ENCODE peak calls at places on chromosomes 2 and 18, in seven cellular contexts. One of them, this sample, is unnamed.

GRCh38 chr2:190979906-190980629 is 33.9 kb downstream of the STAT1 start:
- DNase-seq in MM.1S: no peak
- DNase-seq in adipocyte: peak; percentile 45
- DNase-seq in hepatocyte: peak; percentile 88
- DNase-seq in cardiac muscle cell: peak; percentile 93
- DNase-seq in breast epithelium: peak; percentile 58
- DNase-seq in ovary: peak; percentile 84
- DNase-seq in this sample: no peak

GRCh38 chr2:212712991-212713390 is 174.4 kb upstream of the ERBB4 start:
- DNase-seq in MM.1S: no peak
- DNase-seq in adipocyte: peak; percentile 35
- DNase-seq in hepatocyte: no peak
- DNase-seq in cardiac muscle cell: no peak
- DNase-seq in breast epithelium: no peak
- DNase-seq in ovary: no peak
- DNase-seq in this sample: no peak

GRCh38 chr18:8366070-8366469 is 243.2 kb upstream of the RAB12 start:
- DNase-seq in MM.1S: no peak
- DNase-seq in adipocyte: no peak
- DNase-seq in hepatocyte: no peak
- DNase-seq in cardiac muscle cell: no peak
- DNase-seq in breast epithelium: no peak
- DNase-seq in ovary: no peak
- DNase-seq in this sample: no peak

GRCh38 chr2:195395351-195395750 is 261.7 kb upstream of the SLC39A10 start:
- DNase-seq in MM.1S: no peak
- DNase-seq in adipocyte: peak; percentile 70
- DNase-seq in hepatocyte: no peak
- DNase-seq in cardiac muscle cell: peak; percentile 62
- DNase-seq in breast epithelium: no peak
- DNase-seq in ovary: no peak
- DNase-seq in this sample: no peak

GRCh38 chr18:55401275-55401620 is 186.7 kb downstream of the TCF4 start:
- DNase-seq in MM.1S: no peak
- DNase-seq in adipocyte: no peak
- DNase-seq in hepatocyte: no peak
- DNase-seq in cardiac muscle cell: peak; percentile 40
- DNase-seq in breast epithelium: no peak
- DNase-seq in ovary: no peak
- DNase-seq in this sample: no peak

GRCh38 chr18:46474487-46475366 is 182.3 kb downstream of the LOXHD1 start:
- DNase-seq in MM.1S: peak; percentile 83
- DNase-seq in adipocyte: no peak
- DNase-seq in hepatocyte: no peak
- DNase-seq in cardiac muscle cell: no peak
- DNase-seq in breast epithelium: no peak
- DNase-seq in ovary: no peak
- DNase-seq in this sample: no peak

GRCh38 chr2:235043762-235044500 is 92.1 kb downstream of the SH3BP4 start:
- DNase-seq in MM.1S: no peak
- DNase-seq in adipocyte: no peak
- DNase-seq in hepatocyte: no peak
- DNase-seq in cardiac muscle cell: no peak
- DNase-seq in breast epithelium: no peak
- DNase-seq in ovary: no peak
- DNase-seq in this sample: no peak

GRCh38 chr2:10452334-10452733 is 4.2 kb upstream of the ODC1 start:
- DNase-seq in MM.1S: no peak
- DNase-seq in adipocyte: peak; percentile 55
- DNase-seq in hepatocyte: peak; percentile 63
- DNase-seq in cardiac muscle cell: peak; percentile 73
- DNase-seq in breast epithelium: peak; percentile 52
- DNase-seq in ovary: no peak
- DNase-seq in this sample: no peak

GRCh38 chr2:199085201-199085750 is 372.5 kb downstream of the SATB2 start:
- DNase-seq in MM.1S: no peak
- DNase-seq in adipocyte: no peak
- DNase-seq in hepatocyte: no peak
- DNase-seq in cardiac muscle cell: no peak
- DNase-seq in breast epithelium: no peak
- DNase-seq in ovary: no peak
- DNase-seq in this sample: no peak
- H3K4me1 ChIP-seq in MM.1S: no peaks in the 10 kb centered on the region
- H3K4me1 ChIP-seq in adipocyte: no peaks in the 10 kb centered on the region
- H3K4me1 ChIP-seq in hepatocyte: no peaks in the 10 kb centered on the region
- H3K4me1 ChIP-seq in cardiac muscle cell: no peaks in the 10 kb centered on the region
- H3K4me1 ChIP-seq in breast epithelium: no peaks in the 10 kb centered on the region
- H3K4me1 ChIP-seq in ovary: no peaks in the 10 kb centered on the region
- H3K4me1 ChIP-seq in this sample: no peaks in the 10 kb centered on the region

DNA sequence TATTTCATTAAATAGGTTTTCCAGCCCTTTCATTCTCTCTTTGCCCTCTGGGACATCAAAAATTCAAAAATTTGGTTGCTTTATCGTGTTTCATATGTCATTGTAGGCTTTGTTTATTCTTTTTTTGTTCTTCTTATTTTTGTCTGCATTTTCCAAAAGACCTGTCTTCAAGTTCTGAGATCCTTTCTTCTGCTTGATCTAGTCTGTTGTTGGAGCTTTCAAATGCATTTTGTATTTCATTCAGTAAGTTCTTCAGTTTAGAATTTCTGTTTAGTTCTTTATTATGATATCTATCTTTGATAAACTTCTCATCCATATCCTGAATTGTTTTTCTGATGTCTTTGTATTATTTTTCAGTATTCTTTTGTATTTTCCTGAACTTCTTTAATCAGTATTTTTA is 123.6 kb downstream of the XRCC5 start:
- DNase-seq in MM.1S: no peak
- DNase-seq in adipocyte: no peak
- DNase-seq in hepatocyte: no peak
- DNase-seq in cardiac muscle cell: no peak
- DNase-seq in breast epithelium: no peak
- DNase-seq in ovary: no peak
- DNase-seq in this sample: no peak
- H3K4me1 ChIP-seq in MM.1S: no peaks in the 10 kb centered on the region
- H3K4me1 ChIP-seq in adipocyte: no peaks in the 10 kb centered on the region
- H3K4me1 ChIP-seq in hepatocyte: no peaks in the 10 kb centered on the region
- H3K4me1 ChIP-seq in cardiac muscle cell: no peaks in the 10 kb centered on the region
- H3K4me1 ChIP-seq in breast epithelium: no peaks in the 10 kb centered on the region
- H3K4me1 ChIP-seq in ovary: no peaks in the 10 kb centered on the region
- H3K4me1 ChIP-seq in this sample: no peaks in the 10 kb centered on the region

GRCh38 chr2:33129661-33130447 is 183.1 kb downstream of the LTBP1 start:
- DNase-seq in MM.1S: no peak
- DNase-seq in adipocyte: no peak
- DNase-seq in hepatocyte: no peak
- DNase-seq in cardiac muscle cell: no peak
- DNase-seq in breast epithelium: no peak
- DNase-seq in ovary: no peak
- DNase-seq in this sample: no peak
- H3K4me1 ChIP-seq in MM.1S: no peaks in the 10 kb centered on the region
- H3K4me1 ChIP-seq in adipocyte: peaks cover 46% of the 10 kb centered on the region
- H3K4me1 ChIP-seq in hepatocyte: peaks cover 8% of the 10 kb centered on the region
- H3K4me1 ChIP-seq in cardiac muscle cell: peaks cover 37% of the 10 kb centered on the region
- H3K4me1 ChIP-seq in breast epithelium: peaks cover 3% of the 10 kb centered on the region
- H3K4me1 ChIP-seq in ovary: peaks cover 8% of the 10 kb centered on the region
- H3K4me1 ChIP-seq in this sample: no peaks in the 10 kb centered on the region

GRCh38 chr2:60539177-60539576 is 14.3 kb downstream of the BCL11A start:
- DNase-seq in MM.1S: no peak
- DNase-seq in adipocyte: no peak
- DNase-seq in hepatocyte: no peak
- DNase-seq in cardiac muscle cell: no peak
- DNase-seq in breast epithelium: no peak
- DNase-seq in ovary: no peak
- DNase-seq in this sample: no peak
- H3K4me1 ChIP-seq in MM.1S: no peaks in the 10 kb centered on the region
- H3K4me1 ChIP-seq in adipocyte: no peaks in the 10 kb centered on the region
- H3K4me1 ChIP-seq in hepatocyte: peaks cover 71% of the 10 kb centered on the region
- H3K4me1 ChIP-seq in cardiac muscle cell: peaks cover 27% of the 10 kb centered on the region
- H3K4me1 ChIP-seq in breast epithelium: no peaks in the 10 kb centered on the region
- H3K4me1 ChIP-seq in ovary: no peaks in the 10 kb centered on the region
- H3K4me1 ChIP-seq in this sample: no peaks in the 10 kb centered on the region

GRCh38 chr18:58285731-58286130 is 241.7 kb downstream of the NEDD4L start:
- DNase-seq in MM.1S: no peak
- DNase-seq in adipocyte: no peak
- DNase-seq in hepatocyte: no peak
- DNase-seq in cardiac muscle cell: no peak
- DNase-seq in breast epithelium: no peak
- DNase-seq in ovary: no peak
- DNase-seq in this sample: no peak
- H3K4me1 ChIP-seq in MM.1S: no peaks in the 10 kb centered on the region
- H3K4me1 ChIP-seq in adipocyte: peaks cover 30% of the 10 kb centered on the region
- H3K4me1 ChIP-seq in hepatocyte: peaks cover 63% of the 10 kb centered on the region
- H3K4me1 ChIP-seq in cardiac muscle cell: peaks cover 16% of the 10 kb centered on the region
- H3K4me1 ChIP-seq in breast epithelium: no peaks in the 10 kb centered on the region
- H3K4me1 ChIP-seq in ovary: no peaks in the 10 kb centered on the region
- H3K4me1 ChIP-seq in this sample: no peaks in the 10 kb centered on the region

DNA sequence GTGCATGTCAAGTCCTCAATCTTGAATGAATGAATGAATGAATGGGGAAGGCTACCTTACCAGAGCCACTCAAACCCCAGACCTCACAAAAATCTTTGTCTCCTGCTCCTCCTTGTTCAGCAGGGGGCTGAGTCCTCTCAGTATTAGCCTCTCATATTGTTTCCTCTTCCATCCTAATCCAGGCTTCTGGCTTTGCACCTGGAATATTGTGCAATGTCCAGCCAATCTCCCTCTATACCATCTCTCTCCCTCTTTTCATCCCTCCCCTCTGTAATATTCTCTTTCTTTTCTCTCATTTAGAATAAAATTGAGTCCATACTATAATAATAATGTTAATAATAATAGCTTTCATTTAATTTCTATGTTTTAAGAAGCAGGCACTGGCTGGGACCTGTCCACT is 34.3 kb downstream of the ARHGAP25 start:
- DNase-seq in MM.1S: no peak
- DNase-seq in adipocyte: no peak
- DNase-seq in hepatocyte: no peak
- DNase-seq in cardiac muscle cell: no peak
- DNase-seq in breast epithelium: no peak
- DNase-seq in ovary: no peak
- DNase-seq in this sample: no peak
- H3K4me1 ChIP-seq in MM.1S: peaks cover 68% of the 10 kb centered on the region
- H3K4me1 ChIP-seq in adipocyte: peaks cover 16% of the 10 kb centered on the region
- H3K4me1 ChIP-seq in hepatocyte: peaks cover 17% of the 10 kb centered on the region
- H3K4me1 ChIP-seq in cardiac muscle cell: peaks cover 30% of the 10 kb centered on the region
- H3K4me1 ChIP-seq in breast epithelium: no peaks in the 10 kb centered on the region
- H3K4me1 ChIP-seq in ovary: peaks cover 23% of the 10 kb centered on the region
- H3K4me1 ChIP-seq in this sample: peaks cover 91% of the 10 kb centered on the region